ENCODE peak calls at places on chromosomes 1 and 21, in four cellular contexts. R is IMR-90, Z is A549, P is GM12878. A is an unnamed sample.

GRCh38 chr1:156499703-156500577 is 635 bp downstream of the MEF2D start:
- DNase-seq in R (peak), Z (peak), P (no peak), A (peak)

GRCh38 chr1:21887216-21887736 is 49.8 kb downstream of the HSPG2 start:
- DNase-seq in R (no peak), Z (no peak), P (no peak), A (no peak)

GRCh38 chr21:45987121-45987711 is 5.6 kb downstream of the COL6A1 start:
- DNase-seq in R (no peak), Z (no peak), P (no peak), A (no peak)

GRCh38 chr1:36528361-36529349 is 45.9 kb upstream of the CSF3R start:
- DNase-seq in R (no peak), Z (peak), P (no peak), A (no peak)

GRCh38 chr1:7262611-7263010 is 477.4 kb downstream of the CAMTA1 start:
- DNase-seq in R (no peak), Z (peak), P (no peak), A (no peak)

GRCh38 chr1:195594773-195595172 is 1013.5 kb downstream of the KCNT2 start:
- DNase-seq in R (no peak), Z (no peak), P (no peak), A (no peak)

GRCh38 chr21:45413922-45414321 is 9.0 kb downstream of the COL18A1 start:
- DNase-seq in R (no peak), Z (no peak), P (no peak), A (no peak)

GRCh38 chr1:241074507-241074906 is 282.5 kb downstream of the RGS7 start:
- DNase-seq in R (no peak), Z (no peak), P (no peak), A (no peak)

GRCh38 chr1:227356582-227357228 is 38.4 kb upstream of the CDC42BPA start:
- DNase-seq in R (no peak), Z (peak), P (no peak), A (peak)

GRCh38 chr1:87140831-87141540 is 187.7 kb upstream of the LMO4 start:
- DNase-seq in R (peak), Z (peak), P (no peak), A (no peak)

GRCh38 chr1:109229531-109230127 is 15.9 kb downstream of the SARS1 start:
- DNase-seq in R (no peak), Z (no peak), P (no peak), A (no peak)

GRCh38 chr1:192559115-192560006 is 16.2 kb upstream of the RGS1 start:
- DNase-seq in R (peak), Z (peak), P (no peak), A (no peak)

GRCh38 chr1:203744008-203744972 is 20.7 kb upstream of the LAX1 start:
- DNase-seq in R (peak), Z (no peak), P (no peak), A (no peak)

GRCh38 chr1:21647431-21648373 is 21.5 kb downstream of the RAP1GAP start:
- DNase-seq in R (peak), Z (peak), P (no peak), A (peak)

GRCh38 chr21:44938976-44939531 is 775 bp upstream of the SLX9 start:
- DNase-seq in R (no peak), Z (no peak), P (no peak), A (no peak)

GRCh38 chr1:160209656-160210046 is 4.5 kb downstream of the PEA15 start:
- DNase-seq in R (no peak), Z (no peak), P (no peak), A (no peak)

GRCh38 chr1:112849425-112849966 is 106.5 kb downstream of the SLC16A1 start:
- DNase-seq in R (peak), Z (peak), P (no peak), A (no peak)

GRCh38 chr1:211975152-211975941 is 60.0 kb downstream of the INTS7 start:
- DNase-seq in R (peak), Z (no peak), P (no peak), A (no peak)

GRCh38 chr1:51237714-51238403 is 1.8 kb downstream of the RNF11 start:
- DNase-seq in R (peak), Z (no peak), P (no peak), A (peak)

GRCh38 chr1:2354511-2355407 is 36.6 kb downstream of the MORN1 start:
- DNase-seq in R (no peak), Z (no peak), P (no peak), A (no peak)

GRCh38 chr1:209667701-209668100 is 7.5 kb upstream of the G0S2 start:
- DNase-seq in R (no peak), Z (no peak), P (no peak), A (peak)

GRCh38 chr21:38817371-38818335 is 11.9 kb downstream of the ETS2 start:
- DNase-seq in R (peak), Z (no peak), P (no peak), A (no peak)

GRCh38 chr1:8880068-8880676 is 1.7 kb upstream of the ENO1 start:
- DNase-seq in R (peak), Z (peak), P (no peak), A (peak)

GRCh38 chr1:9901148-9902059 is 8.7 kb downstream of the CTNNBIP1 start:
- DNase-seq in R (no peak), Z (no peak), P (no peak), A (no peak)

GRCh38 chr1:23664837-23665795 is 26.5 kb upstream of the RPL11 start:
- DNase-seq in R (no peak), Z (peak), P (peak), A (peak)

GRCh38 chr1:6412896-6413295 is 6.8 kb downstream of the HES2 start:
- DNase-seq in R (no peak), Z (peak), P (no peak), A (no peak)

GRCh38 chr1:229843627-229844238 is 217.7 kb downstream of the URB2 start:
- DNase-seq in R (no peak), Z (peak), P (no peak), A (peak)

GRCh38 chr1:160837558-160838205 is 25.0 kb downstream of the CD244 start:
- DNase-seq in R (no peak), Z (no peak), P (peak), A (peak)

DNA sequence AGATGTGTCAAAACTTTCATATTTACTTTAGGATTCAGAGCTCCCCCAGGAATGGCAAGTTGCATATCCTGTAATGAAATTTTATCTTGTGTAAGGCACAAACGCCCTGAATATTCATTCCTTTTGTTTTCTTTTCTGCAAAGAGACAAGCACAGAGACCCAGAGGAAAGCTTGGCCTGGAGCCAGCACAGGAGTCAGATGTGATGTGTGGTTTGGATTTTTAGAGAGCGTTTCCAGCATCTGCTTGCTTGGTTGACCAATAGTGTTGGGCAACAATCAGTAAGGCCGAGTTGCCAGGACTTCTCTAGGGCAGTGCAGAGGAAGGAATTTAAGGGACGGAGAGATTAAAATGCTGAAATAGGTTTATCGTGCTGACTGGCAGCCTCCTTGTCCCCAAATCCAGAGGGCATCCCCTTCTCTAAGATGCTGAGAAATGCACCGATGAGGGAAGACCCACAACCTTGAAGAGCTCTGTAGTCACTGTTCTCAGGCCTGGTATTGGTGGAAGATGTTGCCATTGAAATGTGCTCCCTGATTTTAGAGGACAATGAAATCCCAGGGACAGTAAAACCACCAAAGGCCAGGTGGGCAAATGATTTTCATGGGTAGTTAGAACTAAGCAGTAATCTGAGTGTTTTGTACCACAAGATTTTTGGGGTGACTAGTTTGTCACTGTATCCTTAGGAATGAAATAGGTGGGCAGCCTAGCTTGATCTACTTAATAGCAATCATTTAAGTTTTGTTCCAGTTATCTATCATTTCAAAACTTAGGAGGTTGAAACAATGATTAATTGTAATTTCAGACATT is 37.9 kb upstream of the RHOU start:
- DNase-seq in R (peak), Z (peak), P (no peak), A (no peak)
- TF ChIP-seq ELK1 in R (no peak), Z (no peak), P (no peak), A (no peak)

DNA sequence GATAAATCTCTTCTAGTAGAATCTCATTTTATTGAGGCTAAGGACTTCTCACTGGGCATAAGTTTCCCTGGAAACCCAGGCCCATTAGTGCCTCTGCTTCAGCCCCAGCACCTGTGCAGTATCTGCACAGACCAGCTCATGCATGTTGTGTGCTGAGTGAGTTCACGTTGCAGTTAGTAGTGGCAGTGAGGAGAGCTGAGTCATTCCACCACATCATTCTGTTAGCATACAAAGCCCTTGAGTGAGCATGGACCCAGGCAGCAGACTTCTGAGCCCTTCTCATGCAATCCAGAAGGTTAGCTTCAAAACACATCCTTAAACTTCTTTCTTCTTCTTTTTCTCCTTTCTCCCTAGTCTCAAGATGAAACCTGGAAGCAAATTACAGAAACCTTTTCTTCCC is 45.8 kb upstream of the NTPCR start:
- DNase-seq in R (peak), Z (peak), P (no peak), A (no peak)
- TF ChIP-seq ELK1 in R (no peak), Z (no peak), P (no peak), A (no peak)

GRCh38 chr1:57270926-57271698 is 152.7 kb downstream of the DAB1 start:
- DNase-seq in R (no peak), Z (no peak), P (no peak), A (no peak)
- TF ChIP-seq ELK1 in R (no peak), Z (no peak), P (no peak), A (no peak)

GRCh38 chr1:234927312-234927967 is 201.2 kb downstream of the TOMM20 start:
- DNase-seq in R (no peak), Z (no peak), P (no peak), A (no peak)
- TF ChIP-seq ELK1 in R (no peak), Z (no peak), P (no peak), A (no peak)

GRCh38 chr1:153506831-153507413 is 28.9 kb downstream of the S100A6 start:
- DNase-seq in R (peak), Z (peak), P (no peak), A (no peak)
- TF ChIP-seq ELK1 in R (no peak), Z (no peak), P (no peak), A (no peak)

GRCh38 chr1:221515496-221515895 is 226.4 kb downstream of the DUSP10 start:
- DNase-seq in R (no peak), Z (no peak), P (no peak), A (no peak)
- TF ChIP-seq ELK1 in R (no peak), Z (no peak), P (no peak), A (no peak)

GRCh38 chr1:169610858-169611257 is 19.1 kb downstream of the SELP start:
- DNase-seq in R (no peak), Z (no peak), P (no peak), A (no peak)

GRCh38 chr1:169601096-169601881 is 15.0 kb upstream of the F5 start:
- DNase-seq in R (peak), Z (peak), P (peak), A (peak)

GRCh38 chr1:169608231-169608630 is 21.7 kb downstream of the SELP start:
- DNase-seq in R (no peak), Z (no peak), P (no peak), A (no peak)

GRCh38 chr1:169610110-169610509 is 19.8 kb downstream of the SELP start:
- DNase-seq in R (no peak), Z (no peak), P (no peak), A (no peak)

DNA sequence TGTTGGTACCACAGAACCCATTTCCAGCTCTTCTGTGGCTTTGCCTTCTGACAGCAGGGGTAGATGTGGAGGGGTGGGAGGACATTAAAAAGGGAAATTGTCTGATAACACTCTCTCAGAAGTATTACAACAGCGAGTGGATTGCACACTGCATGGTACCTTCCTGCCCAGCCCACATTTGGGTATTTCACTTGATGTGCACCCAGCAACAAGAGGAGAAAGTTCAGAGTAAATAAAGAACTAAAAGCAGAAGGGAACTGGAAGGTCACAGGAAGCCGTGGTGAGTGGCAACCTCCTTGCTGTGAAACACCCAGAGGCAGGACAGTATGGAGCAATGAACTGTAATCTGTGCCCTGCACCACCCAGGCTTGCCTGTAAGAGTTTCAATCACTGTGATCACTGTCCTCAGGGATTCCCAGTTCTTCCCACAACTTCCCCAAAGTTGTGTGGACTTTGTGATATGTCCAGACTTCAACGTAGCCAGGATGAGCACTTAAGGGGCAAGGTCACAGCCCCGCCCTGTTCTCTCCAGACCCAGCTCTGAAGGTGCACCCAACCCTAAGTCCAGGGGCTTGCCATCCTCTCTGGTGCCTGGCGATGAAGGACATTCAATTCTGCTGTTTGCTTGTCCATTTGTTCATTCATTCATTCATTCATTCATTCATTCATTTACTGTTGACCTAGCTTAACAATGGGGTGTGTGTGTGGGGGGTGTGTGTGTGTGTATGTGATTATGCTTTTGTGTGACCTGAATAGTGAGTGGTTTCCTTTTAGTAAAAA is 18.7 kb upstream of the F5 start:
- DNase-seq in R (no peak), Z (no peak), P (peak), A (no peak)
- TF ChIP-seq ELK1 in R (no peak), Z (no peak), P (no peak), A (no peak)

GRCh38 chr1:59638172-59638800 is 176.5 kb upstream of the HOOK1 start:
- DNase-seq in R (peak), Z (peak), P (no peak), A (peak)
- TF ChIP-seq ELK1 in R (no peak), Z (no peak), P (no peak), A (no peak)

A was measured in K562.